ENCODE peak calls at places on chromosomes 3 and 15, in eight cellular contexts. R, G, K, H, E, P, S and F are unnamed samples.

GRCh38 chr3:16338999-16339398 is 74.0 kb downstream of the OXNAD1 start:
- DNase-seq in R (no peak), G (no peak), K (no peak), H (peak), E (no peak), P (peak), S (no peak), F (no peak)

GRCh38 chr3:67382551-67382950 is 271.9 kb downstream of the SUCLG2 start:
- DNase-seq in R (no peak), G (no peak), K (no peak), H (peak), E (no peak), P (no peak), S (no peak), F (no peak)

GRCh38 chr3:52086939-52087675 is 30.7 kb upstream of the DUSP7 start:
- DNase-seq in R (no peak), G (no peak), K (no peak), H (peak), E (no peak), P (peak), S (peak), F (no peak)

GRCh38 chr3:197801801-197802504 is 10.9 kb downstream of the LRCH3 start:
- DNase-seq in R (peak), G (no peak), K (no peak), H (peak), E (peak), P (peak), S (no peak), F (no peak)

GRCh38 chr3:64047214-64047613 is 23.9 kb upstream of the PSMD6 start:
- DNase-seq in R (no peak), G (no peak), K (no peak), H (no peak), E (no peak), P (no peak), S (no peak), F (no peak)

GRCh38 chr3:169052465-169053302 is 610.8 kb downstream of the MECOM start:
- DNase-seq in R (no peak), G (no peak), K (no peak), H (peak), E (no peak), P (no peak), S (no peak), F (no peak)

GRCh38 chr3:101414121-101414520 is 93.7 kb upstream of the IMPG2 start:
- DNase-seq in R (peak), G (no peak), K (no peak), H (no peak), E (no peak), P (no peak), S (no peak), F (no peak)

GRCh38 chr15:32706704-32707103 is 11.1 kb upstream of the GREM1 start:
- DNase-seq in R (no peak), G (no peak), K (no peak), H (peak), E (no peak), P (peak), S (no peak), F (no peak)

GRCh38 chr3:189457201-189457607 is 174.0 kb upstream of the TP63 start:
- DNase-seq in R (no peak), G (no peak), K (no peak), H (peak), E (no peak), P (peak), S (no peak), F (no peak)

GRCh38 chr15:75215107-75216004 is 13.7 kb downstream of the C15orf39 start:
- DNase-seq in R (no peak), G (no peak), K (no peak), H (no peak), E (no peak), P (no peak), S (no peak), F (no peak)

GRCh38 chr15:90892498-90893174 is 8.3 kb downstream of the FES start:
- DNase-seq in R (no peak), G (no peak), K (no peak), H (no peak), E (no peak), P (no peak), S (no peak), F (no peak)

GRCh38 chr15:83570756-83571155 is 83.2 kb upstream of the ADAMTSL3 start:
- DNase-seq in R (no peak), G (no peak), K (no peak), H (no peak), E (no peak), P (no peak), S (no peak), F (no peak)

GRCh38 chr3:185781759-185782158 is 43.1 kb downstream of the IGF2BP2 start:
- DNase-seq in R (no peak), G (no peak), K (no peak), H (peak), E (no peak), P (no peak), S (no peak), F (no peak)

GRCh38 chr15:28984421-28985375 is 98.9 kb downstream of the APBA2 start:
- DNase-seq in R (no peak), G (no peak), K (no peak), H (peak), E (no peak), P (peak), S (peak), F (peak)

GRCh38 chr3:44929782-44930181 is 46.2 kb downstream of the ZDHHC3 start:
- DNase-seq in R (no peak), G (no peak), K (no peak), H (no peak), E (no peak), P (no peak), S (no peak), F (no peak)

GRCh38 chr3:47542614-47543173 is 29.2 kb upstream of the ELP6 start:
- DNase-seq in R (no peak), G (no peak), K (no peak), H (peak), E (no peak), P (no peak), S (peak), F (no peak)

GRCh38 chr3:13282528-13282985 is 137.6 kb downstream of the NUP210 start:
- DNase-seq in R (no peak), G (no peak), K (no peak), H (peak), E (no peak), P (no peak), S (peak), F (no peak)

GRCh38 chr3:153315781-153316180 is 153.8 kb downstream of the RAP2B start:
- DNase-seq in R (no peak), G (no peak), K (no peak), H (peak), E (no peak), P (no peak), S (no peak), F (no peak)

GRCh38 chr3:37499061-37499785 is 324.8 kb upstream of the LRRFIP2 start:
- DNase-seq in R (no peak), G (no peak), K (no peak), H (no peak), E (no peak), P (no peak), S (peak), F (no peak)

GRCh38 chr15:63752075-63752684 is 81.6 kb downstream of the HERC1 start:
- DNase-seq in R (peak), G (peak), K (no peak), H (peak), E (peak), P (peak), S (no peak), F (peak)

GRCh38 chr3:184953396-184953795 is 141.4 kb downstream of the VPS8 start:
- DNase-seq in R (no peak), G (no peak), K (no peak), H (no peak), E (no peak), P (no peak), S (no peak), F (no peak)

GRCh38 chr3:22450785-22451400 is 699.9 kb upstream of the ZNF385D start:
- DNase-seq in R (no peak), G (no peak), K (no peak), H (peak), E (no peak), P (no peak), S (no peak), F (no peak)

GRCh38 chr15:33963831-33964664 is 4.2 kb upstream of the CHRM5 start:
- DNase-seq in R (no peak), G (peak), K (no peak), H (peak), E (no peak), P (peak), S (no peak), F (peak)

GRCh38 chr15:71329509-71330260 is 214.4 kb downstream of the THSD4 start:
- DNase-seq in R (no peak), G (no peak), K (no peak), H (peak), E (peak), P (peak), S (no peak), F (no peak)

GRCh38 chr3:188764609-188765008 is 407.2 kb upstream of the TPRG1 start:
- DNase-seq in R (no peak), G (no peak), K (no peak), H (no peak), E (no peak), P (no peak), S (no peak), F (no peak)

GRCh38 chr3:105829229-105829628 is 39.6 kb downstream of the CBLB start:
- DNase-seq in R (no peak), G (no peak), K (no peak), H (no peak), E (peak), P (peak), S (no peak), F (no peak)

GRCh38 chr15:70569139-70569717 is 194.1 kb downstream of the UACA start:
- DNase-seq in R (no peak), G (no peak), K (no peak), H (peak), E (no peak), P (peak), S (no peak), F (peak)

GRCh38 chr3:32421185-32421584 is 29.5 kb downstream of the CMTM7 start:
- DNase-seq in R (no peak), G (no peak), K (no peak), H (no peak), E (peak), P (no peak), S (no peak), F (no peak)

GRCh38 chr3:158791259-158791920 is 10.5 kb upstream of the MFSD1 start:
- DNase-seq in R (peak), G (peak), K (no peak), H (peak), E (peak), P (peak), S (no peak), F (peak)

GRCh38 chr3:20669184-20669583 is 483.2 kb upstream of the SGO1 start:
- DNase-seq in R (no peak), G (no peak), K (no peak), H (peak), E (no peak), P (no peak), S (no peak), F (no peak)

GRCh38 chr3:158775801-158776399 is 26.0 kb upstream of the MFSD1 start:
- DNase-seq in R (no peak), G (no peak), K (no peak), H (no peak), E (no peak), P (peak), S (no peak), F (no peak)

GRCh38 chr3:53354945-53355498 is 7.7 kb upstream of the DCP1A start:
- DNase-seq in R (no peak), G (no peak), K (no peak), H (no peak), E (no peak), P (peak), S (no peak), F (no peak)

GRCh38 chr15:70343961-70344360 is 246.2 kb upstream of the TLE3 start:
- DNase-seq in R (no peak), G (no peak), K (no peak), H (no peak), E (peak), P (no peak), S (no peak), F (peak)

GRCh38 chr15:23855260-23855659 is 168.2 kb upstream of the NDN start:
- DNase-seq in R (no peak), G (no peak), K (no peak), H (no peak), E (no peak), P (no peak), S (no peak), F (no peak)

GRCh38 chr3:16697437-16698258 is 92.4 kb upstream of the DAZL start:
- DNase-seq in R (no peak), G (no peak), K (no peak), H (peak), E (no peak), P (no peak), S (no peak), F (no peak)

GRCh38 chr3:156226676-156227420 is 106.5 kb downstream of the KCNAB1 start:
- DNase-seq in R (no peak), G (no peak), K (no peak), H (no peak), E (no peak), P (no peak), S (no peak), F (no peak)

GRCh38 chr15:69980311-69981059 is 117.2 kb downstream of the TLE3 start:
- DNase-seq in R (no peak), G (no peak), K (no peak), H (no peak), E (peak), P (no peak), S (no peak), F (peak)

GRCh38 chr3:82814660-82815059 is 1053.2 kb upstream of the GBE1 start:
- DNase-seq in R (no peak), G (no peak), K (no peak), H (no peak), E (no peak), P (no peak), S (no peak), F (no peak)